ENCODE peak calls at places on chromosomes 5 and 9, in ten cellular contexts. Z, L, A, N, R, Q, K, O, S and F are unnamed samples.

GRCh38 chr9:114396558-114397218 is 8.9 kb upstream of the AKNA start:
- DNase-seq in R (no peak), K (no peak), Q (no peak), Z (no peak), S (no peak), A (no peak), N (peak), O (no peak), L (peak), F (no peak)

GRCh38 chr5:169791251-169791650 is 154.2 kb downstream of the DOCK2 start:
- DNase-seq in O (no peak), A (no peak), Q (no peak), S (no peak), Z (no peak), N (no peak), K (no peak), L (no peak), R (no peak), F (no peak)

GRCh38 chr9:83706703-83707517 is 848 bp downstream of the UBQLN1 start:
- DNase-seq in Z (peak), Q (no peak), K (peak), N (peak), A (no peak), R (peak), O (peak), S (peak), L (peak), F (no peak)

GRCh38 chr9:98427491-98427890 is 172.0 kb upstream of the TBC1D2 start:
- DNase-seq in A (no peak), O (no peak), Z (no peak), Q (peak), S (peak), L (no peak), K (no peak), N (no peak), R (no peak), F (no peak)

GRCh38 chr5:38751103-38751502 is 94.7 kb upstream of the OSMR start:
- DNase-seq in K (no peak), O (no peak), N (no peak), A (no peak), Z (no peak), S (no peak), Q (no peak), L (no peak), R (no peak), F (no peak)

GRCh38 chr5:175823731-175824525 is 47.5 kb upstream of the CPLX2 start:
- DNase-seq in N (no peak), L (no peak), Q (no peak), A (no peak), O (no peak), K (no peak), R (no peak), Z (no peak), S (no peak), F (no peak)

GRCh38 chr5:67047180-67047579 is 149.4 kb downstream of the CD180 start:
- DNase-seq in K (no peak), Z (no peak), Q (no peak), O (peak), S (no peak), L (no peak), R (peak), N (no peak), A (no peak), F (no peak)

GRCh38 chr9:106438928-106439327 is 424.0 kb upstream of the ZNF462 start:
- DNase-seq in L (no peak), S (peak), Z (no peak), Q (no peak), A (no peak), O (no peak), R (no peak), N (no peak), K (no peak), F (no peak)

GRCh38 chr9:95512751-95513120 is 4.0 kb downstream of the PTCH1 start:
- DNase-seq in L (no peak), N (no peak), O (no peak), Q (no peak), A (no peak), K (no peak), S (no peak), R (no peak), Z (no peak), F (no peak)

GRCh38 chr5:54518146-54519082 is 855 bp downstream of the SNX18 start:
- DNase-seq in O (peak), A (no peak), Q (no peak), K (peak), L (peak), N (peak), R (peak), Z (peak), S (no peak), F (no peak)

GRCh38 chr9:93343663-93344062 is 107.8 kb upstream of the FAM120A start:
- DNase-seq in A (no peak), L (no peak), Z (no peak), S (no peak), N (no peak), K (no peak), O (no peak), R (no peak), Q (no peak), F (no peak)

GRCh38 chr5:137622850-137623249 is 113.0 kb downstream of the KLHL3 start:
- DNase-seq in S (no peak), N (no peak), Q (no peak), K (no peak), A (peak), O (peak), R (peak), L (no peak), Z (no peak), F (no peak)

GRCh38 chr5:65984098-65984885 is 57.9 kb downstream of the ERBIN start:
- DNase-seq in S (no peak), A (no peak), Q (no peak), N (no peak), Z (no peak), R (no peak), K (no peak), O (no peak), L (no peak), F (no peak)

GRCh38 chr5:153476767-153477166 is 13.7 kb upstream of the GRIA1 start:
- DNase-seq in N (peak), S (peak), Q (peak), L (no peak), A (no peak), K (no peak), Z (no peak), O (no peak), R (no peak), F (no peak)

GRCh38 chr9:117074337-117074662 is 340.6 kb downstream of the ASTN2 start:
- DNase-seq in Z (no peak), K (no peak), A (no peak), R (no peak), O (no peak), S (no peak), Q (no peak), N (no peak), L (no peak), F (no peak)

GRCh38 chr9:129946596-129946995 is 96.4 kb downstream of the FNBP1 start:
- DNase-seq in A (no peak), O (no peak), Z (no peak), L (no peak), Q (no peak), N (no peak), R (no peak), S (no peak), K (no peak), F (no peak)

GRCh38 chr5:122030251-122030650 is 47.8 kb downstream of the LOX start:
- DNase-seq in S (peak), L (no peak), Q (no peak), A (no peak), N (no peak), K (no peak), Z (no peak), R (no peak), O (no peak), F (no peak)
- TF ChIP-seq CTCF in S (peak), L (no peak), Q (no peak), A (no peak), N (no peak), K (no peak), Z (no peak), R (no peak), O (no peak), F (no peak)

GRCh38 chr5:73214921-73215490 is 42.0 kb downstream of the TMEM174 start:
- DNase-seq in O (no peak), S (no peak), Z (no peak), A (no peak), L (no peak), N (no peak), Q (no peak), K (no peak), R (no peak), F (no peak)

GRCh38 chr5:73215525-73215890 is 42.5 kb downstream of the TMEM174 start:
- DNase-seq in O (no peak), S (no peak), K (no peak), Z (no peak), N (no peak), A (no peak), L (no peak), R (no peak), Q (no peak), F (no peak)

GRCh38 chr5:73215891-73216610 is 43.1 kb downstream of the TMEM174 start:
- DNase-seq in Q (no peak), N (peak), O (peak), L (no peak), A (no peak), S (peak), K (peak), Z (peak), R (peak), F (no peak)

GRCh38 chr5:73222173-73222572 is 49.2 kb downstream of the TMEM174 start:
- DNase-seq in Z (no peak), L (no peak), R (no peak), A (no peak), Q (no peak), K (no peak), O (no peak), S (no peak), N (no peak), F (no peak)

GRCh38 chr5:73218552-73219171 is 45.7 kb downstream of the TMEM174 start:
- DNase-seq in K (no peak), Z (no peak), A (no peak), Q (no peak), N (peak), S (peak), R (no peak), L (peak), O (no peak), F (no peak)
- TF ChIP-seq CTCF in K (peak), Z (peak), A (peak), Q (peak), N (peak), S (peak), R (no peak), L (peak), O (no peak), F (peak)

GRCh38 chr5:10725636-10726035 is 35.4 kb downstream of the DAP start:
- DNase-seq in N (no peak), L (no peak), A (no peak), K (no peak), O (no peak), Z (no peak), R (no peak), Q (no peak), S (no peak), F (no peak)
- TF ChIP-seq CTCF in N (no peak), L (no peak), A (no peak), K (no peak), O (no peak), Z (no peak), R (no peak), Q (no peak), S (no peak), F (no peak)

DNA sequence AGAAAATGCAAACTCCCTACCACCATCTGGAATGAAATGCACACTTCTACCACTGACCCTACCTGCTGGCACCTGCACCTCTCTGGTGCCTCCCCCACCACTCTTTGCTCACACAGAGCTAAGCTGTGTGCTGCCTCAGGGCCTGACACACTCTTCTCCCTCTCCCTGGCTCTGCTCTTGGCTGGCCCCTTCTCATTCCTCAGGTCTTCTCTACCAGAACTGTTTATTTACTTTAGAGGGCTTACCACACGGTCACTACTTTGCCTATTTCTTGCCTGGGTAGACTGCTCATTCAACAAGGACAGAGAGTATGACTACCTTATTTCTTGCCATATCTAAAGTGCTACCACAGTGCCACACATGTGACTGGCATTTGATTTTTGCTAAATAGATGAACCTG is 3.3 kb downstream of the REEP5 start:
- DNase-seq in O (no peak), S (no peak), N (peak), Q (no peak), A (no peak), K (no peak), L (no peak), Z (no peak), R (no peak), F (no peak)
- TF ChIP-seq CTCF in O (no peak), S (no peak), N (no peak), Q (no peak), A (no peak), K (no peak), L (no peak), Z (no peak), R (no peak), F (no peak)